ENCODE peak calls at places on chromosomes 3 and 15, in six cellular contexts. N is GM03348; M is activated CD4-positive, CD25-positive, alpha-beta regulatory T cell treated with anti-CD3 and anti-CD28 coated beads, Interleukin-2, amount 50 U/mL, for 72 hours; G is type B pancreatic cell; B is naive thymus-derived CD8-positive, alpha-beta T cell; U is neural crest cell. H is an unnamed sample.

GRCh38 chr3:198028718-198029117 is 68.7 kb downstream of the LMLN start:
- DNase-seq in N (peak; percentile 19), M (no peak), G (no peak), B (no peak), U (no peak), H (no peak)

GRCh38 chr3:55059027-55059629 is 131.3 kb upstream of the LRTM1 start:
- DNase-seq in N (peak; percentile 51), M (no peak), G (no peak), B (no peak), U (no peak), H (no peak)

GRCh38 chr15:80727196-80727595 is 32.1 kb downstream of the ABHD17C start:
- DNase-seq in N (no peak), M (no peak), G (no peak), B (no peak), U (no peak), H (no peak)

GRCh38 chr3:45524605-45525004 is 69.9 kb upstream of the LIMD1 start:
- DNase-seq in N (no peak), M (no peak), G (no peak), B (no peak), U (no peak), H (no peak)

GRCh38 chr15:36265422-36265821 is 314.0 kb upstream of the CDIN1 start:
- DNase-seq in N (no peak), M (no peak), G (no peak), B (no peak), U (no peak), H (no peak)

GRCh38 chr3:132318451-132318850 is 1.2 kb downstream of the ACP3 start:
- DNase-seq in N (no peak), M (no peak), G (no peak), B (no peak), U (no peak), H (no peak)

GRCh38 chr3:196486263-196486662 is 17.3 kb downstream of the RNF168 start:
- DNase-seq in N (no peak), M (no peak), G (no peak), B (no peak), U (no peak), H (no peak)

GRCh38 chr15:40048155-40048792 is 9.3 kb upstream of the SRP14 start:
- DNase-seq in N (no peak), M (no peak), G (no peak), B (no peak), U (no peak), H (no peak)

GRCh38 chr3:118846176-118846575 is 188.5 kb downstream of the IGSF11 start:
- DNase-seq in N (no peak), M (no peak), G (no peak), B (no peak), U (no peak), H (no peak)

GRCh38 chr3:138781012-138781470 is 53.7 kb downstream of the PIK3CB start:
- DNase-seq in N (no peak), M (no peak), G (no peak), B (no peak), U (no peak), H (no peak)

GRCh38 chr3:167941234-167941995 is 154.3 kb downstream of the GOLIM4 start:
- DNase-seq in N (peak; percentile 47), M (no peak), G (no peak), B (no peak), U (no peak), H (no peak)

GRCh38 chr15:60414016-60414682 is 16.4 kb upstream of the ANXA2 start:
- DNase-seq in N (no peak), M (no peak), G (no peak), B (no peak), U (no peak), H (no peak)

GRCh38 chr15:98860647-98861041 is 146.9 kb downstream of the PGPEP1L start:
- DNase-seq in N (no peak), M (no peak), G (no peak), B (no peak), U (no peak), H (no peak)

GRCh38 chr3:53941945-53942344 is 50.3 kb upstream of the SELENOK start:
- DNase-seq in N (no peak), M (no peak), G (no peak), B (no peak), U (no peak), H (no peak)

GRCh38 chr15:31930967-31931366 is 99.3 kb upstream of the CHRNA7 start:
- DNase-seq in N (no peak), M (no peak), G (no peak), B (no peak), U (no peak), H (no peak)

GRCh38 chr3:26368312-26368711 is 254.3 kb upstream of the LRRC3B start:
- DNase-seq in N (no peak), M (no peak), G (no peak), B (no peak), U (no peak), H (no peak)

GRCh38 chr3:191473766-191474198 is 12.8 kb downstream of the PYDC2 start:
- DNase-seq in N (no peak), M (no peak), G (no peak), B (no peak), U (no peak), H (no peak)

GRCh38 chr3:189099031-189099471 is 72.7 kb upstream of the TPRG1 start:
- DNase-seq in N (peak; percentile 59), M (no peak), G (no peak), B (no peak), U (no peak), H (peak; percentile 92)

GRCh38 chr15:64865998-64866520 is 24.3 kb downstream of the PLEKHO2 start:
- DNase-seq in N (peak; percentile 70), M (no peak), G (no peak), B (no peak), U (no peak), H (no peak)

GRCh38 chr3:184379375-184380209 is at the start of gene CHRD:
- DNase-seq in N (no peak), M (no peak), G (no peak), B (no peak), U (no peak), H (no peak)

H was measured in mesenteric fat pad.